ENCODE peak calls at places on chromosome 18, in ten cellular contexts. A is prostate gland; K is GM23248; G is AG08396; V is activated CD8-positive, alpha-beta memory T cell treated with anti-CD3 and anti-CD28 coated beads, Interleukin-2, amount 50 U/mL, for 48 hours; Y is skeletal muscle cell; L is KG1; P is naive B cell; Z is HuH-7.5; N is adipocyte. C is an unnamed sample.

GRCh38 chr18:28204154-28204553 is 27.2 kb upstream of the CDH2 start:
- DNase-seq in A (no peak), K (peak), G (peak), V (no peak), Y (peak), L (no peak), P (no peak), Z (no peak), N (peak), C (no peak)

GRCh38 chr18:29874519-29875098 is 1167.9 kb downstream of the DSC3 start:
- DNase-seq in A (no peak), K (peak), G (no peak), V (no peak), Y (no peak), L (peak), P (no peak), Z (peak), N (peak), C (peak)

GRCh38 chr18:35345460-35345921 is 1.3 kb upstream of the ZNF24 start:
- DNase-seq in A (peak), K (no peak), G (no peak), V (no peak), Y (no peak), L (no peak), P (peak), Z (no peak), N (no peak), C (no peak)

GRCh38 chr18:33924576-33924975 is 300.1 kb downstream of the NOL4 start:
- DNase-seq in A (no peak), K (no peak), G (no peak), V (no peak), Y (no peak), L (no peak), P (no peak), Z (no peak), N (no peak), C (no peak)

GRCh38 chr18:23587220-23587642 is 925 bp upstream of the NPC1 start:
- DNase-seq in A (no peak), K (no peak), G (no peak), V (no peak), Y (no peak), L (no peak), P (no peak), Z (no peak), N (no peak), C (no peak)

GRCh38 chr18:48848641-48849143 is 102.1 kb downstream of the SMAD7 start:
- DNase-seq in A (peak), K (no peak), G (no peak), V (no peak), Y (no peak), L (no peak), P (no peak), Z (no peak), N (peak), C (no peak)

GRCh38 chr18:79574938-79575525 is 104.6 kb upstream of the CTDP1 start:
- DNase-seq in A (no peak), K (no peak), G (no peak), V (no peak), Y (no peak), L (no peak), P (no peak), Z (no peak), N (no peak), C (no peak)

GRCh38 chr18:9100796-9101195 is 1.7 kb upstream of the NDUFV2 start:
- DNase-seq in A (no peak), K (no peak), G (no peak), V (no peak), Y (no peak), L (no peak), P (no peak), Z (no peak), N (no peak), C (no peak)

GRCh38 chr18:35159782-35160181 is 81.1 kb upstream of the ZNF397 start:
- DNase-seq in A (no peak), K (peak), G (no peak), V (no peak), Y (no peak), L (no peak), P (no peak), Z (no peak), N (no peak), C (no peak)

GRCh38 chr18:26721876-26722581 is 143.5 kb downstream of the AQP4 start:
- DNase-seq in A (no peak), K (no peak), G (no peak), V (no peak), Y (no peak), L (no peak), P (no peak), Z (no peak), N (no peak), C (no peak)

GRCh38 chr18:13564579-13564978 is 161.8 kb downstream of the FAM210A start:
- DNase-seq in A (no peak), K (no peak), G (no peak), V (no peak), Y (no peak), L (no peak), P (no peak), Z (no peak), N (no peak), C (peak)

GRCh38 chr18:11872479-11873136 is 21.4 kb downstream of the CHMP1B start:
- DNase-seq in A (no peak), K (peak), G (peak), V (peak), Y (no peak), L (no peak), P (no peak), Z (peak), N (peak), C (no peak)

GRCh38 chr18:62347091-62347506 is 22.0 kb downstream of the TNFRSF11A start:
- DNase-seq in A (no peak), K (no peak), G (no peak), V (no peak), Y (no peak), L (no peak), P (no peak), Z (no peak), N (no peak), C (no peak)

GRCh38 chr18:76209597-76209996 is 285.4 kb downstream of the ZNF516 start:
- DNase-seq in A (no peak), K (peak), G (peak), V (no peak), Y (peak), L (no peak), P (no peak), Z (no peak), N (no peak), C (no peak)

GRCh38 chr18:61743775-61744531 is 148.9 kb downstream of the RNF152 start:
- DNase-seq in A (no peak), K (peak), G (no peak), V (no peak), Y (peak), L (no peak), P (no peak), Z (no peak), N (peak), C (no peak)

C was measured in SK-N-DZ.